ENCODE peak calls at places on chromosomes 3 and 15, in six cellular contexts. Z, S, P, M, U and D are unnamed samples.

GRCh38 chr3:62051506-62051905 is 321.8 kb downstream of the FEZF2 start:
- DNase-seq in Z (peak; percentile 73), S (peak; percentile 27), P (peak; percentile 7), M (no peak), U (no peak), D (no peak)

GRCh38 chr3:119352863-119353527 is 58.8 kb downstream of the ARHGAP31 start:
- DNase-seq in Z (no peak), S (peak; percentile 68), P (peak; percentile 50), M (no peak), U (no peak), D (no peak)

GRCh38 chr3:134917631-134918030 is 122.6 kb downstream of the EPHB1 start:
- DNase-seq in Z (no peak), S (no peak), P (no peak), M (no peak), U (no peak), D (no peak)

GRCh38 chr3:186847437-186847836 is 4.9 kb downstream of the ADIPOQ start:
- DNase-seq in Z (no peak), S (no peak), P (no peak), M (no peak), U (no peak), D (no peak)

GRCh38 chr3:144031938-144032337 is 60.3 kb downstream of the DIPK2A start:
- DNase-seq in Z (peak; percentile 7), S (peak; percentile 56), P (no peak), M (peak; percentile 77), U (no peak), D (no peak)

GRCh38 chr15:67307156-67307555 is 52.6 kb downstream of the IQCH start:
- DNase-seq in Z (no peak), S (peak; percentile 7), P (no peak), M (no peak), U (no peak), D (no peak)

GRCh38 chr3:107493134-107493533 is 29.6 kb upstream of the BBX start:
- DNase-seq in Z (no peak), S (no peak), P (peak; percentile 8), M (no peak), U (no peak), D (no peak)

GRCh38 chr3:13223574-13224237 is 150.5 kb upstream of the IQSEC1 start:
- DNase-seq in Z (no peak), S (no peak), P (no peak), M (peak; percentile 5), U (no peak), D (no peak)

GRCh38 chr15:47404877-47405276 is 312.4 kb upstream of the SEMA6D start:
- DNase-seq in Z (no peak), S (no peak), P (no peak), M (no peak), U (no peak), D (no peak)

GRCh38 chr3:10609134-10609533 is 103.7 kb upstream of the ATP2B2 start:
- DNase-seq in Z (no peak), S (no peak), P (no peak), M (peak; percentile 41), U (no peak), D (no peak)

GRCh38 chr3:126133606-126134005 is 46.8 kb downstream of the ALDH1L1 start:
- DNase-seq in Z (no peak), S (no peak), P (no peak), M (no peak), U (no peak), D (no peak)

GRCh38 chr15:80026754-80027153 is 32.7 kb upstream of the ZFAND6 start:
- DNase-seq in Z (no peak), S (no peak), P (no peak), M (no peak), U (no peak), D (no peak)

GRCh38 chr3:45980819-45981218 is 14.8 kb downstream of the FYCO1 start:
- DNase-seq in Z (no peak), S (no peak), P (no peak), M (no peak), U (no peak), D (no peak)

GRCh38 chr3:20240154-20240883 is 54.3 kb upstream of the SGO1 start:
- DNase-seq in Z (no peak), S (no peak), P (no peak), M (no peak), U (no peak), D (no peak)

GRCh38 chr3:32200490-32200889 is 38.0 kb upstream of the CMTM8 start:
- DNase-seq in Z (no peak), S (peak; percentile 21), P (no peak), M (no peak), U (no peak), D (no peak)